ENCODE peak calls at places on chromosome 13, in eight cellular contexts. One of them, this sample, is unnamed. For H3K4me1, the result is how much of the 10 kb centered on the place peaks cover.

GRCh38 chr13:97429681-97430081 is 4.3 kb upstream of the RAP2A start:
- DNase-seq in effector memory CD4-positive, alpha-beta T cell: no peak
- DNase-seq in colonic mucosa: no peak
- DNase-seq in A549: no peak
- DNase-seq in HAP-1: no peak
- DNase-seq in stomach: no peak
- DNase-seq in iPS DF 6.9: no peak
- DNase-seq in GM23248: peak
- DNase-seq in this sample: no peak

GRCh38 chr13:38538412-38538811 is 148.5 kb upstream of the FREM2 start:
- DNase-seq in GM23248: no peak
- DNase-seq in A549: no peak
- DNase-seq in stomach: no peak
- DNase-seq in iPS DF 6.9: no peak
- DNase-seq in HAP-1: no peak
- DNase-seq in colonic mucosa: no peak
- DNase-seq in effector memory CD4-positive, alpha-beta T cell: no peak
- DNase-seq in this sample: no peak

GRCh38 chr13:89269737-89270136 is 1598.6 kb downstream of the SLITRK5 start:
- DNase-seq in stomach: no peak
- DNase-seq in A549: no peak
- DNase-seq in HAP-1: no peak
- DNase-seq in GM23248: no peak
- DNase-seq in iPS DF 6.9: no peak
- DNase-seq in colonic mucosa: no peak
- DNase-seq in effector memory CD4-positive, alpha-beta T cell: no peak
- DNase-seq in this sample: no peak

GRCh38 chr13:24097667-24098066 is 62.9 kb upstream of the SPATA13 start:
- DNase-seq in GM23248: no peak
- DNase-seq in HAP-1: no peak
- DNase-seq in colonic mucosa: no peak
- DNase-seq in A549: no peak
- DNase-seq in effector memory CD4-positive, alpha-beta T cell: no peak
- DNase-seq in iPS DF 6.9: no peak
- DNase-seq in stomach: no peak
- DNase-seq in this sample: no peak

GRCh38 chr13:39245688-39246087 is 207.4 kb downstream of the NHLRC3 start:
- DNase-seq in iPS DF 6.9: no peak
- DNase-seq in colonic mucosa: no peak
- DNase-seq in A549: no peak
- DNase-seq in GM23248: no peak
- DNase-seq in effector memory CD4-positive, alpha-beta T cell: no peak
- DNase-seq in stomach: no peak
- DNase-seq in HAP-1: no peak
- DNase-seq in this sample: no peak

GRCh38 chr13:75666646-75667351 is 30.7 kb downstream of the LMO7 start:
- DNase-seq in GM23248: peak
- DNase-seq in iPS DF 6.9: no peak
- DNase-seq in A549: no peak
- DNase-seq in stomach: no peak
- DNase-seq in effector memory CD4-positive, alpha-beta T cell: no peak
- DNase-seq in HAP-1: no peak
- DNase-seq in colonic mucosa: no peak
- DNase-seq in this sample: no peak

GRCh38 chr13:59531571-59532091 is 632.1 kb downstream of the DIAPH3 start:
- DNase-seq in GM23248: peak
- DNase-seq in A549: no peak
- DNase-seq in stomach: peak
- DNase-seq in HAP-1: peak
- DNase-seq in effector memory CD4-positive, alpha-beta T cell: no peak
- DNase-seq in iPS DF 6.9: peak
- DNase-seq in colonic mucosa: peak
- DNase-seq in this sample: peak

GRCh38 chr13:101346161-101346560 is 70.1 kb downstream of the NALCN start:
- DNase-seq in GM23248: peak
- DNase-seq in stomach: no peak
- DNase-seq in effector memory CD4-positive, alpha-beta T cell: no peak
- DNase-seq in HAP-1: no peak
- DNase-seq in colonic mucosa: no peak
- DNase-seq in A549: no peak
- DNase-seq in iPS DF 6.9: no peak
- DNase-seq in this sample: no peak

GRCh38 chr13:29573190-29573589 is 22.3 kb downstream of the SLC7A1 start:
- DNase-seq in A549: no peak
- DNase-seq in GM23248: peak
- DNase-seq in colonic mucosa: peak
- DNase-seq in effector memory CD4-positive, alpha-beta T cell: no peak
- DNase-seq in stomach: peak
- DNase-seq in iPS DF 6.9: no peak
- DNase-seq in HAP-1: no peak
- DNase-seq in this sample: no peak

DNA sequence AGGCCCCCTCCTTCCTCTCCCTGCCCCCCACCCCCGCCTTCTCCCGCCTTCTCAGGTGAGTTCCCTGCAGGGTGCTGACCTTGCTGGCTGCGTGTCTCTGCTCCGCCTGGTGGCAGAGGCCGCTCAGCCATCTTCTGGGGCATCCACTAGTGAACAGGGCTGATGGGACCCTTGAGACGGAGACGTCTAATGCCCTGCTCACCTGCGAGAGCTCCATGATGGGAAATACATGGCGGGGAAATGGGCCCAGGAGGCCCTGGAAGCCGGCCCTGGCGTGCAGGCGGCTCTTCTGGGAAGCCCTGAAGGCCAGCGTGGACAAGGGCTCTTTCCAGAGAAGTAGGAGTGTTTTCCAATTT is 15.2 kb upstream of the F7 start:
- DNase-seq in colonic mucosa: no peak
- DNase-seq in stomach: no peak
- DNase-seq in effector memory CD4-positive, alpha-beta T cell: no peak
- DNase-seq in A549: no peak
- DNase-seq in HAP-1: no peak
- DNase-seq in GM23248: no peak
- DNase-seq in iPS DF 6.9: no peak
- DNase-seq in this sample: no peak
- H3K4me1 ChIP-seq in colonic mucosa: under half
- H3K4me1 ChIP-seq in stomach: under half
- H3K4me1 ChIP-seq in effector memory CD4-positive, alpha-beta T cell: under half
- H3K4me1 ChIP-seq in A549: under half
- H3K4me1 ChIP-seq in HAP-1: under half
- H3K4me1 ChIP-seq in GM23248: under half
- H3K4me1 ChIP-seq in iPS DF 6.9: under half
- H3K4me1 ChIP-seq in this sample: under half

GRCh38 chr13:113744197-113745000 is 14.6 kb upstream of the TMEM255B start:
- DNase-seq in HAP-1: no peak
- DNase-seq in iPS DF 6.9: no peak
- DNase-seq in GM23248: no peak
- DNase-seq in A549: no peak
- DNase-seq in stomach: no peak
- DNase-seq in colonic mucosa: no peak
- DNase-seq in effector memory CD4-positive, alpha-beta T cell: no peak
- DNase-seq in this sample: no peak

GRCh38 chr13:113742445-113743120 is 16.4 kb upstream of the TMEM255B start:
- DNase-seq in A549: no peak
- DNase-seq in stomach: no peak
- DNase-seq in HAP-1: no peak
- DNase-seq in iPS DF 6.9: no peak
- DNase-seq in effector memory CD4-positive, alpha-beta T cell: no peak
- DNase-seq in GM23248: no peak
- DNase-seq in colonic mucosa: no peak
- DNase-seq in this sample: peak

GRCh38 chr13:113742000-113742441 is 17.0 kb upstream of the TMEM255B start:
- DNase-seq in HAP-1: peak
- DNase-seq in stomach: peak
- DNase-seq in iPS DF 6.9: no peak
- DNase-seq in colonic mucosa: peak
- DNase-seq in GM23248: peak
- DNase-seq in effector memory CD4-positive, alpha-beta T cell: no peak
- DNase-seq in A549: no peak
- DNase-seq in this sample: no peak

GRCh38 chr13:113745059-113745458 is 14.0 kb upstream of the TMEM255B start:
- DNase-seq in colonic mucosa: no peak
- DNase-seq in iPS DF 6.9: no peak
- DNase-seq in stomach: no peak
- DNase-seq in GM23248: no peak
- DNase-seq in A549: no peak
- DNase-seq in effector memory CD4-positive, alpha-beta T cell: no peak
- DNase-seq in HAP-1: no peak
- DNase-seq in this sample: no peak

DNA sequence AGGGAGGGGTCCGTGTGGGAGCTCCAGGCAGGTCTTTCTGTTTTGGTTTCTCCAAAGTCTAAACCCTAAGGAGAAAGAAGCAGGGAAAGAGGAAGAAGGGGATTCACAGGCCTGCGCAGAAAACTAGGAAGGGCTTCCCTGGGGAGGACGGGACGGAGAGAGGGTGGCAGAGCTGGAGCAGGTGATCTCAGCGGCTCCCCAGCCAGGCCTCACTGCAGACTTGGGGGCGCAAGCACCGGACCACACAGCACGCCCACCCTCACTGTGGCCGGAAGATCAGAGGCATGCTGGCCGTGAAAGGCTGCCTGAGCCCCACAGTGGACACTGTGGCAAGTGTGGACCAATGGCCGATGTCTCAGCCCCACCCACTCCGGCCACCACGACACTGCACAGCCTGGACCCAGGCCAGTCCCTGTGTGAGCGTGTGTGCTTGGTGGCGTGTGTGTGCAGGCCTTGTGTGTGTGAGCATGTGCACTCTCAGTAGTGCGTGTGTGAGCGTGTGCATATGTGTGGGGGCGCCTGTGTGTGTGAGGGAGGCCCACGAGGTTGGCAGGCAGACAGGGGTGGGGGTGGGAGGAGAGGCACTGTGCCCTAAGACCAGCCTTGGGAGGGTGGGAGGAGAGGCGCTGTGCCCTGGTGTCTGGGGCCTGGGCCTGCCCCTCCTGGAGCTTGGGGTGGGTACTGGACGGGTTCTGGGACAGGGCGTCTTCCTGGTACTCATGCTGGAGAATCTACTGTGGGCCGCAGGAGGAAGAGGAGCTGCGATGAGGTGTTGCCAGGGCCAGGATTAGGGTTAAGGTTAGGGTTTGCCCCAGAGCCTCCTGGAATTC is 15.4 kb upstream of the TMEM255B start:
- DNase-seq in A549: no peak
- DNase-seq in effector memory CD4-positive, alpha-beta T cell: no peak
- DNase-seq in GM23248: no peak
- DNase-seq in stomach: no peak
- DNase-seq in HAP-1: no peak
- DNase-seq in colonic mucosa: no peak
- DNase-seq in iPS DF 6.9: no peak
- DNase-seq in this sample: no peak
- H3K4me1 ChIP-seq in A549: under half
- H3K4me1 ChIP-seq in effector memory CD4-positive, alpha-beta T cell: under half
- H3K4me1 ChIP-seq in GM23248: under half
- H3K4me1 ChIP-seq in stomach: under half
- H3K4me1 ChIP-seq in HAP-1: under half
- H3K4me1 ChIP-seq in colonic mucosa: under half
- H3K4me1 ChIP-seq in iPS DF 6.9: under half
- H3K4me1 ChIP-seq in this sample: under half

GRCh38 chr13:98493035-98493401 is 83.9 kb downstream of the STK24 start:
- DNase-seq in A549: no peak
- DNase-seq in effector memory CD4-positive, alpha-beta T cell: no peak
- DNase-seq in stomach: no peak
- DNase-seq in GM23248: no peak
- DNase-seq in iPS DF 6.9: no peak
- DNase-seq in HAP-1: no peak
- DNase-seq in colonic mucosa: no peak
- DNase-seq in this sample: no peak
- H3K4me1 ChIP-seq in A549: half or more
- H3K4me1 ChIP-seq in effector memory CD4-positive, alpha-beta T cell: under half
- H3K4me1 ChIP-seq in stomach: half or more
- H3K4me1 ChIP-seq in GM23248: under half
- H3K4me1 ChIP-seq in iPS DF 6.9: under half
- H3K4me1 ChIP-seq in HAP-1: under half
- H3K4me1 ChIP-seq in colonic mucosa: under half
- H3K4me1 ChIP-seq in this sample: under half

GRCh38 chr13:113843864-113844556 is 19.9 kb downstream of the GAS6 start:
- DNase-seq in stomach: no peak
- DNase-seq in A549: no peak
- DNase-seq in HAP-1: no peak
- DNase-seq in GM23248: no peak
- DNase-seq in iPS DF 6.9: no peak
- DNase-seq in colonic mucosa: no peak
- DNase-seq in effector memory CD4-positive, alpha-beta T cell: no peak
- DNase-seq in this sample: no peak
- H3K4me1 ChIP-seq in stomach: half or more
- H3K4me1 ChIP-seq in A549: under half
- H3K4me1 ChIP-seq in HAP-1: under half
- H3K4me1 ChIP-seq in GM23248: under half
- H3K4me1 ChIP-seq in iPS DF 6.9: under half
- H3K4me1 ChIP-seq in colonic mucosa: under half
- H3K4me1 ChIP-seq in effector memory CD4-positive, alpha-beta T cell: under half
- H3K4me1 ChIP-seq in this sample: half or more

GRCh38 chr13:114155320-114155719 is 22.9 kb upstream of the RASA3 start:
- DNase-seq in effector memory CD4-positive, alpha-beta T cell: no peak
- DNase-seq in GM23248: no peak
- DNase-seq in A549: no peak
- DNase-seq in colonic mucosa: no peak
- DNase-seq in iPS DF 6.9: no peak
- DNase-seq in stomach: no peak
- DNase-seq in HAP-1: no peak
- DNase-seq in this sample: no peak
- H3K4me1 ChIP-seq in effector memory CD4-positive, alpha-beta T cell: under half
- H3K4me1 ChIP-seq in GM23248: under half
- H3K4me1 ChIP-seq in A549: under half
- H3K4me1 ChIP-seq in colonic mucosa: under half
- H3K4me1 ChIP-seq in iPS DF 6.9: under half
- H3K4me1 ChIP-seq in stomach: under half
- H3K4me1 ChIP-seq in HAP-1: under half
- H3K4me1 ChIP-seq in this sample: half or more

GRCh38 chr13:48644141-48644540 is 9.6 kb upstream of the CYSLTR2 start:
- DNase-seq in HAP-1: no peak
- DNase-seq in GM23248: no peak
- DNase-seq in iPS DF 6.9: no peak
- DNase-seq in stomach: no peak
- DNase-seq in colonic mucosa: no peak
- DNase-seq in effector memory CD4-positive, alpha-beta T cell: no peak
- DNase-seq in A549: no peak
- DNase-seq in this sample: no peak
- H3K4me1 ChIP-seq in HAP-1: under half
- H3K4me1 ChIP-seq in GM23248: under half
- H3K4me1 ChIP-seq in iPS DF 6.9: under half
- H3K4me1 ChIP-seq in stomach: under half
- H3K4me1 ChIP-seq in colonic mucosa: under half
- H3K4me1 ChIP-seq in effector memory CD4-positive, alpha-beta T cell: under half
- H3K4me1 ChIP-seq in A549: under half
- H3K4me1 ChIP-seq in this sample: under half

GRCh38 chr13:44800626-44801025 is 188.6 kb downstream of the NUFIP1 start:
- DNase-seq in stomach: no peak
- DNase-seq in colonic mucosa: no peak
- DNase-seq in HAP-1: no peak
- DNase-seq in effector memory CD4-positive, alpha-beta T cell: no peak
- DNase-seq in GM23248: no peak
- DNase-seq in iPS DF 6.9: no peak
- DNase-seq in A549: no peak
- DNase-seq in this sample: no peak
- H3K4me1 ChIP-seq in stomach: under half
- H3K4me1 ChIP-seq in colonic mucosa: under half
- H3K4me1 ChIP-seq in HAP-1: under half
- H3K4me1 ChIP-seq in effector memory CD4-positive, alpha-beta T cell: under half
- H3K4me1 ChIP-seq in GM23248: under half
- H3K4me1 ChIP-seq in iPS DF 6.9: under half
- H3K4me1 ChIP-seq in A549: under half
- H3K4me1 ChIP-seq in this sample: under half

This sample was measured in CD8-positive, alpha-beta memory T cell.